ENCODE peak calls at places on chromosomes 16 and 17, in eight cellular contexts. M, H, J, K, G, D, I and R are unnamed samples.

GRCh38 chr17:7570351-7570750 is 8.6 kb downstream of the SENP3 start:
- DNase-seq in M (no peak), H (no peak), J (no peak), K (no peak), G (no peak), D (no peak), I (no peak), R (no peak)

GRCh38 chr16:21646721-21647561 is 5.5 kb downstream of the IGSF6 start:
- DNase-seq in M (no peak), H (peak; percentile 71), J (no peak), K (no peak), G (peak; percentile 35), D (peak; percentile 20), I (no peak), R (peak; percentile 50)

GRCh38 chr17:8696951-8697745 is 47.5 kb downstream of the CCDC42 start:
- DNase-seq in M (no peak), H (no peak), J (no peak), K (no peak), G (no peak), D (peak; percentile 23), I (peak; percentile 97), R (no peak)

GRCh38 chr17:38809828-38810227 is 10.5 kb upstream of the PIP4K2B start:
- DNase-seq in M (no peak), H (no peak), J (no peak), K (no peak), G (no peak), D (no peak), I (no peak), R (no peak)

GRCh38 chr17:9356488-9356911 is 219.1 kb downstream of the STX8 start:
- DNase-seq in M (no peak), H (no peak), J (no peak), K (no peak), G (no peak), D (peak; percentile 20), I (no peak), R (no peak)

GRCh38 chr17:78132086-78132676 is 1.6 kb downstream of the TMC8 start:
- DNase-seq in M (no peak), H (peak; percentile 84), J (peak; percentile 76), K (no peak), G (peak; percentile 63), D (peak; percentile 46), I (no peak), R (peak; percentile 54)

GRCh38 chr16:75305364-75306101 is 54.1 kb upstream of the BCAR1 start:
- DNase-seq in M (peak; percentile 40), H (peak; percentile 45), J (peak; percentile 85), K (peak; percentile 99), G (peak; percentile 78), D (peak; percentile 93), I (peak; percentile 99), R (no peak)

GRCh38 chr17:81391268-81391963 is 3.8 kb upstream of the BAHCC1 start:
- DNase-seq in M (no peak), H (no peak), J (no peak), K (no peak), G (no peak), D (no peak), I (no peak), R (no peak)

GRCh38 chr16:79213214-79213613 is 387.3 kb downstream of the MAF start:
- DNase-seq in M (no peak), H (no peak), J (no peak), K (no peak), G (no peak), D (no peak), I (no peak), R (no peak)

GRCh38 chr17:50153650-50154575 is 3.4 kb upstream of the PPP1R9B start:
- DNase-seq in M (peak; percentile 79), H (no peak), J (peak; percentile 90), K (no peak), G (peak; percentile 61), D (peak; percentile 48), I (no peak), R (no peak)

GRCh38 chr17:72122668-72123495 is 2.1 kb downstream of the SOX9 start:
- DNase-seq in M (peak; percentile 29), H (no peak), J (peak; percentile 32), K (no peak), G (peak; percentile 50), D (peak; percentile 23), I (no peak), R (no peak)

GRCh38 chr16:85067431-85067830 is 39.8 kb downstream of the KIAA0513 start:
- DNase-seq in M (no peak), H (no peak), J (no peak), K (no peak), G (no peak), D (no peak), I (no peak), R (no peak)

GRCh38 chr16:79874391-79874790 is 273.9 kb upstream of the MAF start:
- DNase-seq in M (peak; percentile 71), H (no peak), J (no peak), K (no peak), G (no peak), D (no peak), I (no peak), R (no peak)

GRCh38 chr17:50361561-50362480 is 11.2 kb downstream of the MRPL27 start:
- DNase-seq in M (no peak), H (peak; percentile 59), J (peak; percentile 46), K (peak; percentile 80), G (peak; percentile 73), D (peak; percentile 81), I (peak; percentile 49), R (peak; percentile 40)

GRCh38 chr17:10111907-10112452 is 86.4 kb downstream of the GAS7 start:
- DNase-seq in M (no peak), H (no peak), J (no peak), K (no peak), G (no peak), D (no peak), I (no peak), R (no peak)

GRCh38 chr17:38352245-38353083 is 820 bp downstream of the SOCS7 start:
- DNase-seq in M (peak; percentile 26), H (peak; percentile 17), J (peak; percentile 14), K (no peak), G (peak; percentile 40), D (peak; percentile 35), I (no peak), R (no peak)

GRCh38 chr16:78673157-78673556 is 573.7 kb downstream of the WWOX start:
- DNase-seq in M (no peak), H (no peak), J (no peak), K (no peak), G (no peak), D (no peak), I (no peak), R (no peak)

GRCh38 chr17:44424828-44425463 is 35.5 kb upstream of the ITGA2B start:
- DNase-seq in M (no peak), H (no peak), J (no peak), K (no peak), G (no peak), D (no peak), I (no peak), R (no peak)
- H3K9me3 ChIP-seq in M (no peaks in the 10 kb centered on the region), H (no peaks in the 10 kb centered on the region), J (no peaks in the 10 kb centered on the region), K (no peaks in the 10 kb centered on the region), G (no peaks in the 10 kb centered on the region), D (no peaks in the 10 kb centered on the region), I (no peaks in the 10 kb centered on the region), R (no peaks in the 10 kb centered on the region)

DNA sequence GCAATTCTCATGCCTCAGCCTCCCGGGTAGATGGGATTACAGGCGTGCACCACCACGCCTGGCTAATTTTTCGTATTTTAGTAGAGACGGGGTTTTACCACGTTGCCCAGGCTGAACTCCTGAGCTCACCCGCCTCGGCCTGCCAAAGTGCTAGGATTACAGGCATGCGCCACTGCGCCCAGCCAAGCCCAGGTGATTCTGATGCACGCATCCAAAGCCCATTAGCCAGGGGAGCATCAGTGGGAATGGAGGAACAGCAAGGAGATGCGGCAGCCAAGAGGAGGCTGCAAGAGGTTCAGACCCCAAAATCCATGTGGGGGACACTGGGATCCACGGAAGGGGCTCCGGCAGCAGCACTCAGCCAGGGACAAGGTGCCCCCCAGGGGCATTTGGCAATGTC is 12.1 kb downstream of the ATP2A3 start:
- DNase-seq in M (no peak), H (no peak), J (no peak), K (no peak), G (no peak), D (no peak), I (no peak), R (no peak)
- H3K9me3 ChIP-seq in M (no peaks in the 10 kb centered on the region), H (no peaks in the 10 kb centered on the region), J (no peaks in the 10 kb centered on the region), K (no peaks in the 10 kb centered on the region), G (no peaks in the 10 kb centered on the region), D (no peaks in the 10 kb centered on the region), I (no peaks in the 10 kb centered on the region), R (no peaks in the 10 kb centered on the region)

DNA sequence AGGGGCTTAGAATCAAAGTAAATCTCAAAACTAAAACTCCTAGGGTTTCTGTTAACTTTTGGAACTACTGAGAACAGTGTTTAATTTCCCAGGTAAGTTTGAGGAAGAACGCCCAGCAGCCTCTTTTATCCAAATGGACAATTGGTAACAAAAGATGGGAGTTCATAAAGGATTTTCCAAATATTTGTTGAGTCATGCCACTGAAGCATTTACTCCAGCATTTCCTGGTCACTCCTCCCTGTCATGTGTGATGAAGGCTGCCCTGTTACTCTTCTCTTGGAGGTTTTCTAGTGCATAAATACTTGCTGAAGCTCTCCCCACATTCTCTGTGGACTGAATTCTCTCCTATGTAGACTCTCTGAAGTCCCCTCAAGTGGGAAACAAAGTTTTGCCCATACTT is 16.5 kb downstream of the ZNF75A start:
- DNase-seq in M (no peak), H (no peak), J (no peak), K (peak; percentile 40), G (no peak), D (no peak), I (no peak), R (no peak)
- H3K9me3 ChIP-seq in M (peaks cover 97% of the 10 kb centered on the region), H (peaks cover 48% of the 10 kb centered on the region), J (peaks cover 41% of the 10 kb centered on the region), K (peaks cover 97% of the 10 kb centered on the region), G (peaks cover 49% of the 10 kb centered on the region), D (peaks cover 14% of the 10 kb centered on the region), I (peaks cover 36% of the 10 kb centered on the region), R (peaks cover 36% of the 10 kb centered on the region)

GRCh38 chr16:35557731-35558130 is 2098.3 kb downstream of the TP53TG3F start:
- DNase-seq in M (no peak), H (no peak), J (no peak), K (no peak), G (no peak), D (no peak), I (no peak), R (no peak)
- H3K9me3 ChIP-seq in M (no peaks in the 10 kb centered on the region), H (no peaks in the 10 kb centered on the region), J (no peaks in the 10 kb centered on the region), K (peaks cover 2% of the 10 kb centered on the region), G (no peaks in the 10 kb centered on the region), D (no peaks in the 10 kb centered on the region), I (peaks cover 11% of the 10 kb centered on the region), R (no peaks in the 10 kb centered on the region)

DNA sequence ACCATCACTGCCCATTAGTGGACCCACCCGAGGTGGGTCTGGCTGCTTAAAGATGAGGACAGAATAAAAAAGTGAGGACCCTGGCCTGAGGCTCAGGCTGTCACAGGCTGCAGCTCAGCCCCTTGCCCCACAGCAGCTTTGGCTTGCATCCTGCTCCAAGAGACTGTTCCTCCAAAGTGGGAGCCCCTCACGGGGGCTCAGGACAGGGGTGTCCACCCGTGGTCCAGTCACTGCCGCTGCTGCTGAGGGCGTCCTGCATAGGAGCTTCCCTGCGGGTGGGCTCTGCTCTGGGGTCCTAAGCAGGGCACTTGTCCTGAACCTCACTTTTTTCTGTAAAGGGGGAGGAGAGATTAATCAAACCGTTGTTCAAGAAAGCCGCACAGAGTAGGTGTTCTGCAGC is 47.8 kb downstream of the SREBF1 start:
- DNase-seq in M (no peak), H (no peak), J (no peak), K (no peak), G (no peak), D (no peak), I (no peak), R (no peak)
- H3K9me3 ChIP-seq in M (no peaks in the 10 kb centered on the region), H (no peaks in the 10 kb centered on the region), J (no peaks in the 10 kb centered on the region), K (no peaks in the 10 kb centered on the region), G (no peaks in the 10 kb centered on the region), D (no peaks in the 10 kb centered on the region), I (no peaks in the 10 kb centered on the region), R (no peaks in the 10 kb centered on the region)